ENCODE peak calls at places on chromosomes 11 and 22, in four cellular contexts. R is fibroblast of the conjunctiva, V is left cardiac atrium, O is epithelial cell of esophagus. X is an unnamed sample.
A peak's percentile ranks its signal among the peaks of the same experiment; 100 is the strongest.

GRCh38 chr11:121446752-121447156 is 5.4 kb upstream of the SORL1 start:
- DNase-seq in R (no peak), V (no peak), O (no peak), X (no peak)

GRCh38 chr22:20552450-20552894 is 45.1 kb downstream of the MED15 start:
- DNase-seq in R (no peak), V (peak; percentile 86), O (no peak), X (no peak)

GRCh38 chr11:98069861-98070260 is 950.9 kb upstream of the CNTN5 start:
- DNase-seq in R (no peak), V (no peak), O (no peak), X (no peak)

GRCh38 chr22:23207786-23208325 is 27.5 kb downstream of the BCR start:
- DNase-seq in R (no peak), V (no peak), O (no peak), X (no peak)

GRCh38 chr11:74474316-74474715 is 7.0 kb upstream of the KCNE3 start:
- DNase-seq in R (no peak), V (no peak), O (no peak), X (no peak)

GRCh38 chr11:134500621-134501020 is 88.6 kb upstream of the B3GAT1 start:
- DNase-seq in R (no peak), V (no peak), O (no peak), X (no peak)

GRCh38 chr22:38740754-38741153 is 15.0 kb downstream of the SUN2 start:
- DNase-seq in R (no peak), V (no peak), O (no peak), X (no peak)

GRCh38 chr11:33893711-33894401 is 2.0 kb upstream of the LMO2 start:
- DNase-seq in R (no peak), V (no peak), O (no peak), X (peak; percentile 23)

GRCh38 chr11:18282626-18283025 is 16.6 kb downstream of the SAA1 start:
- DNase-seq in R (no peak), V (no peak), O (no peak), X (no peak)

GRCh38 chr11:36509265-36509664 is 807 bp downstream of the TRAF6 start:
- DNase-seq in R (no peak), V (no peak), O (peak; percentile 29), X (no peak)

GRCh38 chr22:17985606-17986005 is 38.8 kb downstream of the MICAL3 start:
- DNase-seq in R (no peak), V (no peak), O (no peak), X (no peak)

GRCh38 chr11:16856022-16856471 is 117.6 kb downstream of the C11orf58 start:
- DNase-seq in R (no peak), V (peak; percentile 56), O (no peak), X (no peak)

GRCh38 chr11:68213135-68213515 is at the start of gene KMT5B:
- DNase-seq in R (no peak), V (peak; percentile 60), O (no peak), X (no peak)

GRCh38 chr11:64233913-64234839 is at the start of gene VEGFB:
- DNase-seq in R (no peak), V (peak; percentile 84), O (peak; percentile 51), X (peak; percentile 68)

GRCh38 chr11:57648791-57649735 is 649 bp downstream of the YPEL4 start:
- DNase-seq in R (no peak), V (no peak), O (no peak), X (no peak)

GRCh38 chr22:46259374-46259773 is 3.8 kb downstream of the PKDREJ start:
- DNase-seq in R (no peak), V (no peak), O (no peak), X (no peak)

GRCh38 chr11:108498046-108498815 is at the start of gene POGLUT3:
- DNase-seq in R (peak; percentile 28), V (peak; percentile 75), O (no peak), X (peak; percentile 28)

GRCh38 chr11:73249304-73249703 is 22.8 kb upstream of the P2RY6 start:
- DNase-seq in R (no peak), V (no peak), O (peak; percentile 67), X (no peak)

GRCh38 chr11:61837411-61838005 is 9.4 kb downstream of the FADS2 start:
- DNase-seq in R (no peak), V (no peak), O (no peak), X (no peak)

GRCh38 chr22:38572065-38572464 is 2.1 kb upstream of the DMC1 start:
- DNase-seq in R (peak; percentile 44), V (no peak), O (peak; percentile 66), X (no peak)

GRCh38 chr11:10777393-10777793 is 26.3 kb downstream of the CTR9 start:
- DNase-seq in R (no peak), V (no peak), O (no peak), X (no peak)

GRCh38 chr11:121421149-121421906 is 30.8 kb upstream of the SORL1 start:
- DNase-seq in R (no peak), V (no peak), O (no peak), X (no peak)

GRCh38 chr22:33917744-33918406 is 2.4 kb downstream of the LARGE1 start:
- DNase-seq in R (no peak), V (no peak), O (no peak), X (no peak)

GRCh38 chr11:72589802-72590761 is 84.1 kb downstream of the PDE2A start:
- DNase-seq in R (no peak), V (peak; percentile 46), O (peak; percentile 48), X (peak; percentile 13)

GRCh38 chr11:68051191-68052136 is 12.6 kb downstream of the TCIRG1 start:
- DNase-seq in R (no peak), V (no peak), O (no peak), X (no peak)

GRCh38 chr11:119599864-119600593 is 129.0 kb downstream of the NECTIN1 start:
- DNase-seq in R (no peak), V (no peak), O (peak; percentile 91), X (no peak)

GRCh38 chr22:19756288-19757128 is 4.1 kb upstream of the TBX1 start:
- DNase-seq in R (no peak), V (no peak), O (peak; percentile 82), X (peak; percentile 59)

GRCh38 chr11:132228756-132229325 is 858.4 kb downstream of the NTM start:
- DNase-seq in R (no peak), V (no peak), O (peak; percentile 31), X (no peak)

GRCh38 chr11:111947143-111947542 is 10.0 kb downstream of the DIXDC1 start:
- DNase-seq in R (no peak), V (no peak), O (no peak), X (no peak)

GRCh38 chr11:97158256-97158655 is 768.4 kb downstream of the JRKL start:
- DNase-seq in R (no peak), V (no peak), O (no peak), X (no peak)

GRCh38 chr11:117544431-117544830 is 216.8 kb downstream of the CEP164 start:
- DNase-seq in R (no peak), V (no peak), O (no peak), X (no peak)

GRCh38 chr22:27799334-27800249 is 2.0 kb downstream of the MN1 start:
- DNase-seq in R (no peak), V (peak; percentile 62), O (peak; percentile 48), X (no peak)